ENCODE peak calls at places on chromosomes 7 and 10, in five cellular contexts. J is endothelial cell, A is WTC11, T is H9, W is breast epithelium. R is an unnamed sample.

GRCh38 chr7:127256326-127256725 is 3.6 kb upstream of the GRM8 start:
- DNase-seq in W (no peak), T (no peak), J (no peak), A (no peak), R (no peak)

GRCh38 chr7:99459087-99459486 is 6.9 kb downstream of the ATP5MF start:
- DNase-seq in J (peak), W (no peak), A (peak), T (peak), R (no peak)

GRCh38 chr10:3869036-3869435 is 84.0 kb upstream of the KLF6 start:
- DNase-seq in T (no peak), A (no peak), J (no peak), W (no peak), R (no peak)

GRCh38 chr10:101772895-101773761 is 2.8 kb downstream of the FGF8 start:
- DNase-seq in A (no peak), W (no peak), J (no peak), T (no peak), R (no peak)

GRCh38 chr7:80145780-80146422 is 11.3 kb downstream of the GNAI1 start:
- DNase-seq in W (no peak), T (no peak), A (no peak), J (no peak), R (no peak)

GRCh38 chr10:102230264-102230860 is 4.3 kb downstream of the ELOVL3 start:
- DNase-seq in J (peak), A (peak), W (no peak), T (peak), R (no peak)

GRCh38 chr7:2529161-2530075 is 9.8 kb downstream of the LFNG start:
- DNase-seq in W (no peak), T (no peak), J (no peak), A (no peak), R (no peak)

GRCh38 chr10:15037691-15038090 is 6.1 kb upstream of the OLAH start:
- DNase-seq in J (no peak), W (peak), A (no peak), T (no peak), R (no peak)

GRCh38 chr10:48842231-48842630 is 97.4 kb downstream of the LRRC18 start:
- DNase-seq in A (no peak), J (no peak), W (no peak), T (no peak), R (no peak)

GRCh38 chr10:16950686-16951681 is 133.8 kb upstream of the RSU1 start:
- DNase-seq in W (no peak), A (peak), J (peak), T (peak), R (no peak)

GRCh38 chr7:30463400-30464145 is 15.0 kb downstream of the NOD1 start:
- DNase-seq in W (no peak), T (no peak), J (no peak), A (no peak), R (no peak)

GRCh38 chr7:28144266-28144665 is 36.3 kb downstream of the JAZF1 start:
- DNase-seq in W (no peak), T (peak), J (peak), A (peak), R (no peak)

GRCh38 chr10:75071164-75071489 is 40.3 kb upstream of the SAMD8 start:
- DNase-seq in W (no peak), J (no peak), A (no peak), T (no peak), R (no peak)

GRCh38 chr10:33484787-33485186 is 150.3 kb upstream of the NRP1 start:
- DNase-seq in T (no peak), W (no peak), A (no peak), J (no peak), R (no peak)

GRCh38 chr10:95480102-95480900 is 80.9 kb downstream of the SORBS1 start:
- DNase-seq in W (no peak), T (no peak), J (peak), A (no peak), R (no peak)

GRCh38 chr10:126598009-126598408 is 72.5 kb downstream of the C10orf90 start:
- DNase-seq in T (peak), W (no peak), J (peak), A (peak), R (peak)

GRCh38 chr7:44891372-44891771 is 6.0 kb upstream of the PURB start:
- DNase-seq in T (no peak), J (no peak), W (no peak), A (no peak), R (no peak)

GRCh38 chr10:98516352-98516751 is 69.6 kb upstream of the HPS1 start:
- DNase-seq in A (no peak), T (no peak), W (no peak), J (no peak), R (no peak)

GRCh38 chr10:24383681-24384106 is 174.8 kb downstream of the KIAA1217 start:
- DNase-seq in A (peak), T (peak), J (peak), W (peak), R (peak)

GRCh38 chr7:130735273-130735716 is 1.3 kb upstream of the KLF14 start:
- DNase-seq in A (no peak), J (no peak), T (no peak), W (no peak), R (no peak)

GRCh38 chr7:99975782-99976521 is at the start of gene AZGP1:
- DNase-seq in A (no peak), W (peak), J (no peak), T (no peak), R (no peak)

GRCh38 chr10:105210546-105210945 is 569.5 kb downstream of the SORCS3 start:
- DNase-seq in A (no peak), T (no peak), J (no peak), W (no peak), R (no peak)

GRCh38 chr10:78973901-78974408 is 94.8 kb upstream of the ZMIZ1 start:
- DNase-seq in T (peak), A (peak), W (peak), J (peak), R (peak)
- TF ChIP-seq CTCF in T (peak), A (no peak), W (no peak), J (no peak), R (no peak)

DNA sequence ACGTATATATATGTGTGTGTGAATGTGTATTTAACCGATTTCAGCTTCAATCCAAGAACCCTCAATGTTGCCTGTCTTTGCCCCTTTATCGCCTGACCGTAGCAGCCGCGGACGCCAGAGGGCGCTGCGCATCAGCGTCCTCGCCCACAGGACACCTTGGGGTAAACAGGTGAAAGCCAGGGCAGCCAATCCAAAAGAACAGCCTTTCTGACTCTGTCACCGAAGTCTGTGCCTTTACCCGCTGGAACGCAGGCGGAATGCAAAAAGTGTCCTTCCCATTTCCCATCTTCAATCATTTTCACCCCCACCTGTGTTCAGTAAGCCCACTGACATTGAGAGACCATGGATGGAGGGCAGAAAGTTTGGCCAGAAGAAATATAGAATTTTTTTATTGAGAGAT is 3.6 kb downstream of the NXPH1 start:
- DNase-seq in A (peak), J (peak), T (peak), W (no peak), R (peak)
- TF ChIP-seq CTCF in A (peak), J (peak), T (peak), W (no peak), R (peak)

GRCh38 chr10:87675396-87676376 is 16.0 kb downstream of the PAPSS2 start:
- DNase-seq in A (no peak), W (no peak), J (no peak), T (no peak), R (no peak)
- TF ChIP-seq CTCF in A (no peak), W (no peak), J (no peak), T (no peak), R (no peak)

DNA sequence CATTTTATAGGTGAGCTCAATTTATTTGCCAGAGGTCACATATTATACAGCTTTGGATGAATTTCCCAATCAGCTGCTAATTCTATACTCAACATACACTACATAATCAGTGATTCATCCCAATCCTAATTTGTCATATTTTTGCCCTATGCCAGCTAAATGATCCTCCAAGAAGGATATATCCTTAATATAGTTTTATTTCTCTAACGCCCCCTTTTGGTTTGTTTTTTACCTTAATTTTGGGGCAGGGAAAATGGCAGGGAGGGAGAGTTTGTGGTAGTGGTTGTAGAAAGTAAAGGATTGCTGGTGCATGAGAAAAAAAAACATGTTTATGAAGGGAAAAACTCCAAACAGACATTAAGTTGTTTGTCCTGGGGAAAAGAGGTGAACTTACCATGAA is 31.9 kb downstream of the WASL start:
- DNase-seq in J (no peak), W (no peak), A (no peak), T (no peak), R (no peak)
- TF ChIP-seq CTCF in J (no peak), W (no peak), A (no peak), T (peak), R (no peak)

GRCh38 chr10:71623098-71623985 is 96.2 kb downstream of the C10orf105 start:
- DNase-seq in A (peak), T (peak), W (no peak), J (peak), R (no peak)
- TF ChIP-seq CTCF in A (no peak), T (peak), W (no peak), J (no peak), R (peak)

GRCh38 chr10:11573497-11573896 is 38.0 kb downstream of the USP6NL start:
- DNase-seq in A (no peak), T (no peak), J (no peak), W (no peak), R (no peak)
- TF ChIP-seq CTCF in A (no peak), T (no peak), J (no peak), W (no peak), R (no peak)

DNA sequence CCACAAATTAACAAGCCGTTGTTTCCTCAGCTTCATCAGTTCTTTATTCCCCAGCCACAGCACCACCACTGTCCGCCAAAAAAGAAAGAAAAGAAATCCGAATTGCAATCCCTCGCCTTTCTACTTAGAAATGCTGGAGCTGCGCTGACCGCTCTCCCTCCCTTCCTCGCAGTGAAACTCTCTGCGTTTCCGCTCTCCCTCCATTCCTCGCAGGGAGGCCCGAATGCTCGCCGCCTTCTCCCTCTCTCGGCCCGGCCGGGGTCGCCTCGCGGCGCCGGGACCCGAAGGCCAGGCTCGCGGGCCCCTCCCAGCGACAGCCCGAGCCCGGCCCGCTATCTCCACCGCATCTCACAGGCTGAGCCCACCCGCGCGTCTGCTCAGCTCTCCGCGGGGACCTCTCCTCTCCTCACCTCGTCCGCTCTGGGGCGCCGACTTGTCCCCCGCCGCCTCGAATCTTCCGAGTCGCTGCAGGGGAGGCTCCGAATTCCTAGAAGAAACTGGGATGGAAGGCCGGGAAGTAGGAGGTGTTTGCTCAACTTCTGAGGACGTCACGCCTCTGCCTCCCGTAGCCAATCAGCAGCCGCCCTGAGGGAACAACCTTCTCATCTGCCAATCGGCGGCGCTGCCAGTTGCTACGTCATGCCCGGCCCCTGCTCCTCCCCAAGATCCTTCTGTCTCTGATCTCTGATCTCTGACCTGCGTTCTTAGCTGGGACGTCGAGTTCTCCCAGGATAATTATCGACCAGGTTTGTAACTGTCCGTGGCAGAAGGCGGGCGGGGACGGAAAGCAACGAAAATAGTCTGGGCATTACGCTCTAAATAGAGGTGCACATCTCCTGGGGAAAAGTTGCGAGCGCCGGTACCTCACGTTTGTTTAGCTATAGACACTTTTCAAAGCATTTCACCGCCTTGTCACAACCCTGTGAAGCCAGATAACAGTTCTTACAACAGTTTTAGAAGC is at the start of gene AASS:
- DNase-seq in T (peak), J (peak), W (peak), A (peak), R (peak)
- TF ChIP-seq CTCF in T (no peak), J (no peak), W (no peak), A (no peak), R (no peak)

DNA sequence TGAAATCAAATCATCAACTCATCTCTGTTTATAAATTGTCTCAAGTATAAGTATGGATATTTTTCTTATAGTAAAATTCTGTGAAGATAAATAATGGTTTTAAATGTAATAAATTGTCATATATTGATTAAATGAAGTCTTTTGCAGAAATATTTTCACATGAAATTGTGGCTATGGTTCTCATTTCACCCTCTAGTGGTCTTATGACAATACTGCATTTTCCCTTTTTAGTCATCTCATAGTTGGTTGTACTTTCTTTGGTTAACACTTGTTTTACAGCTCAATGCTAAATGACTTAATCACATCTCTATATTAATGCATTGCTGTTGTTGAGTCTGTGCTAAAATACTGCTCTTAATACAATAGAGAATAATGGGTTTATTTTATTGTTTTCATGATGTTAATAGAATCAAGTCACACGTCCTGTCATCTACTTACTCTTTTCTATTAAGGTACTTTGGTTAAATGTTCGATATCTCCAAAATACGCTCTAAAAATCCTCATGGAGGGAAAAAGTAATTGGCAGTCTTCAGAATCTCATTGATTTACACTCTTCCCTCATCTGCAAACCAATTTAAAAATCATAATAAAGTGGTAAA is 38.0 kb upstream of the CACNA2D1 start:
- DNase-seq in T (no peak), J (no peak), A (no peak), W (no peak), R (no peak)
- TF ChIP-seq CTCF in T (peak), J (peak), A (peak), W (no peak), R (peak)